ENCODE peak calls at places on chromosomes 16 and 17, in seven cellular contexts. U is IMR-90; L is GM23338; G is GM06990; S is colonic mucosa; D is cardiac fibroblast; W is CD8-positive, alpha-beta T cell. H is an unnamed sample.
A peak's percentile ranks its signal among the peaks of the same experiment; 100 is the strongest.

GRCh38 chr17:60036796-60037677 is 41.7 kb downstream of the HEATR6 start:
- DNase-seq in U (peak; percentile 61), W (peak; percentile 71), S (peak; percentile 69), G (peak; percentile 67), L (peak; percentile 93), D (peak; percentile 78), H (peak; percentile 81)

GRCh38 chr17:80152057-80152831 is 5.3 kb upstream of the EIF4A3 start:
- DNase-seq in L (no peak), D (peak; percentile 85), U (peak; percentile 69), G (no peak), W (no peak), S (no peak), H (no peak)

GRCh38 chr16:28140788-28141618 is 70.8 kb downstream of the XPO6 start:
- DNase-seq in U (no peak), W (peak; percentile 89), S (no peak), L (peak; percentile 24), D (no peak), G (peak; percentile 81), H (peak; percentile 86)

GRCh38 chr17:35257080-35257701 is 14.3 kb downstream of the SLFN5 start:
- DNase-seq in G (no peak), S (peak; percentile 74), D (peak; percentile 63), L (peak; percentile 6), U (peak; percentile 41), W (no peak), H (no peak)

GRCh38 chr16:48454051-48454450 is 68.8 kb upstream of the SIAH1 start:
- DNase-seq in L (no peak), D (no peak), S (no peak), G (no peak), W (no peak), U (no peak), H (no peak)

GRCh38 chr17:58755577-58756245 is at the start of gene PPM1E:
- DNase-seq in S (peak; percentile 19), W (peak; percentile 32), L (peak; percentile 98), U (peak; percentile 26), D (peak; percentile 36), G (peak; percentile 85), H (peak; percentile 58)

GRCh38 chr16:11004957-11005610 is 60.7 kb downstream of the CLEC16A start:
- DNase-seq in D (no peak), U (peak; percentile 81), L (no peak), S (no peak), W (no peak), G (no peak), H (no peak)

GRCh38 chr17:7842950-7843535 is 9.0 kb downstream of the KDM6B start:
- DNase-seq in W (no peak), G (no peak), U (peak; percentile 94), L (peak; percentile 81), S (peak; percentile 76), D (peak; percentile 93), H (peak; percentile 54)

GRCh38 chr16:35798885-35799426 is 2339.5 kb downstream of the TP53TG3F start:
- DNase-seq in U (no peak), G (no peak), S (no peak), L (no peak), D (no peak), W (no peak), H (no peak)

GRCh38 chr17:76714822-76715461 is 4.2 kb upstream of the MXRA7 start:
- DNase-seq in L (peak; percentile 78), W (peak; percentile 74), S (peak; percentile 83), G (no peak), U (peak; percentile 59), D (peak; percentile 70), H (peak; percentile 64)

GRCh38 chr16:1126577-1126976 is 26.3 kb upstream of the CACNA1H start:
- DNase-seq in S (no peak), G (no peak), D (no peak), W (no peak), U (no peak), L (no peak), H (no peak)

GRCh38 chr17:75271955-75272847 is 1.2 kb upstream of the MIF4GD start:
- DNase-seq in D (no peak), S (no peak), G (peak; percentile 39), W (no peak), L (no peak), U (peak; percentile 65), H (peak; percentile 47)

GRCh38 chr17:5545051-5545987 is 39.0 kb downstream of the NLRP1 start:
- DNase-seq in G (no peak), W (no peak), U (peak; percentile 21), S (no peak), L (no peak), D (no peak), H (no peak)

GRCh38 chr17:42276359-42276608 is at the start of gene STAT5B:
- DNase-seq in W (peak; percentile 69), D (peak; percentile 70), U (peak; percentile 55), L (peak; percentile 85), S (peak; percentile 65), G (peak; percentile 83), H (peak; percentile 84)

GRCh38 chr17:42142371-42142896 is 12.4 kb downstream of the RAB5C start:
- DNase-seq in L (no peak), D (peak; percentile 37), G (no peak), U (peak; percentile 87), W (no peak), S (no peak), H (no peak)

GRCh38 chr17:57431415-57431814 is 175.1 kb downstream of the MSI2 start:
- DNase-seq in G (no peak), S (no peak), L (no peak), U (no peak), W (no peak), D (no peak), H (no peak)

GRCh38 chr17:74361613-74362391 is at the start of gene BTBD17:
- DNase-seq in L (peak; percentile 84), U (no peak), D (peak; percentile 49), W (no peak), S (peak; percentile 54), G (no peak), H (peak; percentile 29)

GRCh38 chr16:17560548-17560947 is 89.8 kb upstream of the XYLT1 start:
- DNase-seq in G (no peak), U (no peak), D (no peak), W (no peak), S (no peak), L (no peak), H (no peak)

GRCh38 chr16:7613518-7613917 is 280.9 kb downstream of the RBFOX1 start:
- DNase-seq in S (no peak), D (no peak), G (no peak), W (no peak), U (no peak), L (no peak), H (no peak)

GRCh38 chr16:8963010-8963824 is 489 bp downstream of the USP7 start:
- DNase-seq in G (no peak), W (no peak), L (no peak), D (no peak), U (no peak), S (no peak), H (no peak)

GRCh38 chr17:80619535-80620235 is 75.0 kb downstream of the RPTOR start:
- DNase-seq in U (peak; percentile 11), L (no peak), S (no peak), W (no peak), G (no peak), D (no peak), H (no peak)

GRCh38 chr16:3152022-3152272 is 17.1 kb downstream of the ZNF213 start:
- DNase-seq in D (no peak), L (no peak), U (no peak), G (no peak), W (no peak), S (no peak), H (no peak)
- H3K4me3 ChIP-seq in D (peak overlapping the region; percentile 49), L (peak overlapping the region; percentile 68), U (peak overlapping the region; percentile 59), G (peak overlapping the region; percentile 43), W (peak overlapping the region; percentile 33), S (peak overlapping the region; percentile 29), H (peak overlapping the region; percentile 26)

GRCh38 chr16:15466131-15466530 is 31.7 kb downstream of the BMERB1 start:
- DNase-seq in D (no peak), U (no peak), W (no peak), G (no peak), L (no peak), S (no peak), H (no peak)

GRCh38 chr16:15461376-15461775 is 27.0 kb downstream of the BMERB1 start:
- DNase-seq in L (no peak), W (no peak), D (no peak), G (no peak), U (no peak), S (no peak), H (no peak)

GRCh38 chr16:15464401-15465186 is 30.2 kb downstream of the BMERB1 start:
- DNase-seq in L (no peak), W (no peak), G (no peak), D (no peak), U (peak; percentile 22), S (no peak), H (no peak)

DNA sequence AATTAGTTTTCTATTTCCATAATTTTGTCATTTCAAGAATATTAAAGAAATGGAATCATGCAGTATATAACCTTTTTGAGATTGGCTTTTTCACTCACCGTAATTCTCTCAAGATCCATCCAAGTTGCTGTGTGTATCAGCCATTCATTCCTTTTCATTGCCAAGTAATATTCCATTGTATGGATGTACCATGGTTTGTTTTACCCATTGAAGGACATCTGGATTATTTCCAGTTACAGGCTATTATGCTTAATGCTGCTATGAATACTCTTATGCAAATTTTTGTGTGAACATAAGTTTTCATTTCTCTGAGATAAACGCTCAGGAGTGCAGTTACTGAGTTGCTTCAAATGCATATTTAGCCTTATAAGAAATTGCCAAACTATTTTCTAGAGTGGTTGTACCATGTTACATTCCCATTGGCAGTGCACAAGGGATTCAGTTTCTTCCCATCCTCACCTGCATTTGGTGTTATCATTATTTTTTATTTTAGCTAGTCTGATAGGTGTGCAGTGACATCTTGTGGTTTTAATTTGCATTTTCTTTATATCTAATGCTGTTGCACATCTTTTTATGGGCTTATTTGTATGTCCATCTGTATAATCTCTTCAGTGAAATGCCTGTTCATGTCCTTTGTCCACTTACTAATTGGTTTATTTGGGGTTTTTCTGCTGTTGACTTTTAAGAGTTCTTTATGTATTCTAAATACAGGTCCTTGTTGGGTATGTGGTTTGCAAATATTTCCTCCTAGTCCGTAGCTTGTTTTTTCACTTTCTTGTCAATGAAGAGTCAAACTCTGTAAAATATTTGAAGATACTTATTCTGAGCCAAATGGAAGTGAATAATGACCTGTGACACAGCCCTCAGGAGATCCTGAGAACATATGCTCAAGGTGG is 32.7 kb downstream of the BMERB1 start:
- DNase-seq in S (no peak), D (no peak), L (no peak), G (no peak), U (no peak), W (no peak), H (no peak)
- TF ChIP-seq CTCF in S (no peak), D (no peak), L (no peak), G (no peak), U (peak; percentile 35), W (no peak), H (no peak)

DNA sequence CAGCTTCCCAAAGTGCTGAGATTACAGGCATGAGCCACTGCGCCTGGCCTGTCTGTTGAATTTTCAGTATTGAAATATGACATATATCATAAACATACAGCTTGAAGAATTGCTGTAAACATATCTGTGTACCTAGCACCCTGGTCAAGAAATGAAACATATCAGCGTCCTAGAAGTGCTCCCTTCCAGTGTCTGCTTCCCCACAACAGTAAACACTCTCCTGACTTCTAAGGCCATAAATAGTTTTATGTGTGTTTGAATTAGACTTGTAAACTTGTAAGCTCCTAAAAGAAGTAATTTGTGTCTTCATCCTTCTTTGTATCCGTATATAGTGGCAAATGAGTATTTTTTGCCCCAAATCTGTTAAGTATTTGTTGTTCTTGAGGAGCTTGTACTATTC is 132.2 kb downstream of the FTO start:
- DNase-seq in S (no peak), U (no peak), W (no peak), D (no peak), L (no peak), G (no peak), H (no peak)
- H3K4me3 ChIP-seq in S (no peak overlapping the region), U (no peak overlapping the region), W (no peak overlapping the region), D (no peak overlapping the region), L (no peak overlapping the region), G (no peak overlapping the region), H (no peak overlapping the region)

GRCh38 chr16:70715113-70715711 is 29.4 kb upstream of the MTSS2 start:
- DNase-seq in L (no peak), U (peak; percentile 98), D (peak; percentile 96), S (peak; percentile 50), W (peak; percentile 1), G (no peak), H (no peak)
- TF ChIP-seq CTCF in L (no peak), U (peak; percentile 28), D (peak; percentile 8), S (no peak), W (no peak), G (no peak), H (no peak)

H was measured in GM12865.